ENCODE peak calls at places on chromosomes 4 and X, in four cellular contexts. R is type B pancreatic cell, S is T-helper 1 cell, Z is B cell. H is an unnamed sample.

GRCh38 chr4:61866357-61867030 is 666.4 kb downstream of the ADGRL3 start:
- DNase-seq in R (no peak), S (no peak), Z (no peak), H (no peak)

GRCh38 chr4:56314207-56314915 is 72.9 kb downstream of the AASDH start:
- DNase-seq in R (no peak), S (no peak), Z (no peak), H (no peak)

GRCh38 chr4:26263165-26263564 is 57.6 kb upstream of the RBPJ start:
- DNase-seq in R (no peak), S (no peak), Z (peak; percentile 27), H (no peak)

GRCh38 chr4:143768007-143768591 is 67.6 kb upstream of the FREM3 start:
- DNase-seq in R (no peak), S (no peak), Z (no peak), H (no peak)

GRCh38 chrX:109475174-109475891 is 6.6 kb downstream of the GUCY2F start:
- DNase-seq in R (peak; percentile 70), S (no peak), Z (no peak), H (no peak)

GRCh38 chrX:136647969-136648368 is at the start of gene CD40LG:
- DNase-seq in R (no peak), S (no peak), Z (no peak), H (no peak)

GRCh38 chr4:42954925-42955669 is 62.6 kb downstream of the GRXCR1 start:
- DNase-seq in R (no peak), S (no peak), Z (no peak), H (no peak)

GRCh38 chr4:102180080-102180479 is 165.2 kb downstream of the SLC39A8 start:
- DNase-seq in R (no peak), S (no peak), Z (no peak), H (no peak)

GRCh38 chr4:186146443-186146842 is 41.9 kb downstream of the FAM149A start:
- DNase-seq in R (no peak), S (no peak), Z (no peak), H (no peak)

GRCh38 chrX:37578045-37578444 is 6.6 kb downstream of the LANCL3 start:
- DNase-seq in R (no peak), S (no peak), Z (no peak), H (no peak)

GRCh38 chrX:154300815-154301214 is 5.2 kb downstream of the TKTL1 start:
- DNase-seq in R (no peak), S (no peak), Z (no peak), H (no peak)

GRCh38 chrX:110703641-110704040 is 92.0 kb downstream of the CHRDL1 start:
- DNase-seq in R (no peak), S (no peak), Z (no peak), H (no peak)

GRCh38 chrX:107448625-107449468 is 605 bp upstream of the FRMPD3 start:
- DNase-seq in R (no peak), S (no peak), Z (peak; percentile 42), H (no peak)

GRCh38 chrX:56564182-56564885 is 907 bp downstream of the UBQLN2 start:
- DNase-seq in R (no peak), S (no peak), Z (peak; percentile 8), H (no peak)

GRCh38 chr4:27239651-27240050 is 379.0 kb downstream of the STIM2 start:
- DNase-seq in R (no peak), S (no peak), Z (no peak), H (no peak)

GRCh38 chr4:177105526-177105925 is 204.1 kb upstream of the NEIL3 start:
- DNase-seq in R (no peak), S (no peak), Z (no peak), H (no peak)

GRCh38 chr4:151824647-151825046 is 63.8 kb upstream of the GATB start:
- DNase-seq in R (no peak), S (no peak), Z (no peak), H (no peak)

GRCh38 chrX:136039485-136039884 is 54.2 kb downstream of the SLC9A6 start:
- DNase-seq in R (no peak), S (no peak), Z (no peak), H (no peak)

GRCh38 chrX:11137543-11138139 is 26.5 kb downstream of the HCCS start:
- DNase-seq in R (no peak), S (no peak), Z (peak; percentile 57), H (no peak)

GRCh38 chrX:24391843-24392242 is 31.4 kb downstream of the SUPT20HL1 start:
- DNase-seq in R (no peak), S (no peak), Z (no peak), H (no peak)

GRCh38 chr4:5217411-5217810 is 166.1 kb downstream of the STK32B start:
- DNase-seq in R (no peak), S (no peak), Z (no peak), H (no peak)

GRCh38 chrX:136158685-136159084 is 11.4 kb downstream of the FHL1 start:
- DNase-seq in R (no peak), S (no peak), Z (no peak), H (no peak)

GRCh38 chrX:9873952-9874351 is 87.7 kb downstream of the SHROOM2 start:
- DNase-seq in R (no peak), S (peak; percentile 4), Z (peak; percentile 57), H (no peak)

GRCh38 chrX:119758682-119759332 is 419 bp downstream of the SOWAHD start:
- DNase-seq in R (no peak), S (peak; percentile 44), Z (peak; percentile 44), H (no peak)

GRCh38 chr4:166527500-166527899 is 654.5 kb downstream of the TLL1 start:
- DNase-seq in R (no peak), S (no peak), Z (no peak), H (no peak)

H was measured in mesenteric fat pad.